ENCODE peak calls at places on chromosomes 7 and 10, in ten cellular contexts. B is GDM1, K is WTC11, D is cerebellar nuclear complex, J is T-helper 1 cell, X is kidney glomerular epithelial cell, O is Right ventricle myocardium superior, A is NCI-H1105, V is retinal pigment epithelial cell, E is uterus. I is an unnamed sample.

GRCh38 chr10:13788701-13789447 is 202.1 kb downstream of the PRPF18 start:
- DNase-seq in B (no peak), K (no peak), D (peak), J (no peak), X (peak), O (peak), A (no peak), V (no peak), E (peak), I (no peak)

GRCh38 chr10:95394161-95394880 is 103.5 kb upstream of the PDLIM1 start:
- DNase-seq in B (no peak), K (no peak), D (no peak), J (no peak), X (peak), O (no peak), A (no peak), V (no peak), E (no peak), I (no peak)

GRCh38 chr10:36888925-36889573 is 236.3 kb upstream of the ANKRD30A start:
- DNase-seq in B (peak), K (peak), D (no peak), J (no peak), X (peak), O (no peak), A (no peak), V (no peak), E (no peak), I (peak)

GRCh38 chr7:47453093-47454056 is 128.5 kb downstream of the TNS3 start:
- DNase-seq in B (no peak), K (no peak), D (no peak), J (no peak), X (peak), O (peak), A (no peak), V (peak), E (peak), I (peak)

GRCh38 chr10:13815766-13816165 is 229.0 kb downstream of the PRPF18 start:
- DNase-seq in B (no peak), K (no peak), D (no peak), J (no peak), X (peak), O (no peak), A (no peak), V (no peak), E (no peak), I (no peak)

GRCh38 chr10:79379512-79380124 is 32.3 kb downstream of the PPIF start:
- DNase-seq in B (no peak), K (no peak), D (no peak), J (no peak), X (no peak), O (peak), A (no peak), V (no peak), E (peak), I (no peak)

GRCh38 chr7:151857412-151857811 is 19.5 kb downstream of the PRKAG2 start:
- DNase-seq in B (no peak), K (no peak), D (no peak), J (no peak), X (no peak), O (peak), A (no peak), V (no peak), E (no peak), I (no peak)

GRCh38 chr10:100129424-100129823 is 47.8 kb upstream of the CPN1 start:
- DNase-seq in B (no peak), K (no peak), D (no peak), J (no peak), X (no peak), O (peak), A (no peak), V (no peak), E (peak), I (no peak)

GRCh38 chr10:91284486-91285090 is 64.1 kb downstream of the PCGF5 start:
- DNase-seq in B (no peak), K (no peak), D (no peak), J (no peak), X (no peak), O (no peak), A (no peak), V (no peak), E (no peak), I (no peak)

GRCh38 chr7:132817844-132818427 is 241.7 kb upstream of the PLXNA4 start:
- DNase-seq in B (no peak), K (no peak), D (no peak), J (no peak), X (no peak), O (no peak), A (no peak), V (peak), E (no peak), I (no peak)

GRCh38 chr10:93993782-93994668 is at the start of gene PLCE1:
- DNase-seq in B (no peak), K (peak), D (no peak), J (no peak), X (peak), O (peak), A (peak), V (no peak), E (peak), I (peak)

GRCh38 chr7:2004841-2005351 is 227.8 kb downstream of the MAD1L1 start:
- DNase-seq in B (no peak), K (peak), D (no peak), J (no peak), X (no peak), O (peak), A (no peak), V (no peak), E (peak), I (no peak)

GRCh38 chr10:115082521-115082920 is 10.6 kb upstream of the ATRNL1 start:
- DNase-seq in B (no peak), K (no peak), D (no peak), J (no peak), X (peak), O (no peak), A (no peak), V (no peak), E (no peak), I (no peak)

GRCh38 chr7:90472805-90473540 is 3.5 kb downstream of the PTTG1IP2 start:
- DNase-seq in B (no peak), K (no peak), D (no peak), J (no peak), X (no peak), O (no peak), A (no peak), V (no peak), E (no peak), I (no peak)

GRCh38 chr10:51035344-51035743 is 38.9 kb upstream of the PRKG1 start:
- DNase-seq in B (no peak), K (peak), D (no peak), J (no peak), X (no peak), O (no peak), A (no peak), V (no peak), E (no peak), I (no peak)

GRCh38 chr10:21402606-21403083 is 122.8 kb downstream of the SKIDA1 start:
- DNase-seq in B (no peak), K (no peak), D (no peak), J (no peak), X (peak), O (no peak), A (no peak), V (peak), E (no peak), I (no peak)

GRCh38 chr7:44145419-44145968 is 4.4 kb upstream of the MYL7 start:
- DNase-seq in B (no peak), K (peak), D (no peak), J (peak), X (no peak), O (no peak), A (no peak), V (no peak), E (peak), I (no peak)

GRCh38 chr10:112953075-112953501 is 3.0 kb downstream of the TCF7L2 start:
- DNase-seq in B (no peak), K (peak), D (no peak), J (no peak), X (peak), O (peak), A (no peak), V (no peak), E (peak), I (no peak)

GRCh38 chr7:68058014-68058413 is 1061.4 kb downstream of the TYW1 start:
- DNase-seq in B (no peak), K (no peak), D (no peak), J (no peak), X (no peak), O (no peak), A (peak), V (no peak), E (no peak), I (no peak)

GRCh38 chr10:96496281-96496925 is 17.3 kb downstream of the TLL2 start:
- DNase-seq in B (no peak), K (peak), D (no peak), J (no peak), X (no peak), O (no peak), A (no peak), V (no peak), E (no peak), I (no peak)

GRCh38 chr10:44650576-44651394 is 260.4 kb upstream of the TMEM72 start:
- DNase-seq in B (no peak), K (no peak), D (no peak), J (no peak), X (no peak), O (peak), A (no peak), V (peak), E (peak), I (no peak)

GRCh38 chr10:114541081-114541833 is 116.8 kb downstream of the ABLIM1 start:
- DNase-seq in B (no peak), K (no peak), D (no peak), J (peak), X (no peak), O (peak), A (no peak), V (peak), E (peak), I (no peak)

GRCh38 chr7:10076661-10077300 is 896.9 kb upstream of the PHF14 start:
- DNase-seq in B (no peak), K (no peak), D (no peak), J (no peak), X (no peak), O (no peak), A (no peak), V (no peak), E (no peak), I (no peak)

GRCh38 chr7:140619101-140619615 is 21.5 kb downstream of the DENND2A start:
- DNase-seq in B (no peak), K (no peak), D (no peak), J (no peak), X (no peak), O (no peak), A (no peak), V (no peak), E (no peak), I (no peak)

GRCh38 chr10:112382539-112383235 is 8.8 kb downstream of the ACSL5 start:
- DNase-seq in B (no peak), K (no peak), D (no peak), J (no peak), X (no peak), O (no peak), A (no peak), V (no peak), E (no peak), I (no peak)

GRCh38 chr7:88226886-88227516 is 7.2 kb upstream of the SRI start:
- DNase-seq in B (no peak), K (no peak), D (no peak), J (no peak), X (peak), O (no peak), A (no peak), V (peak), E (no peak), I (no peak)

GRCh38 chr10:72611783-72612182 is 14.1 kb downstream of the MICU1 start:
- DNase-seq in B (no peak), K (no peak), D (no peak), J (no peak), X (no peak), O (no peak), A (peak), V (no peak), E (no peak), I (no peak)

GRCh38 chr10:131212763-131213325 is 98.7 kb downstream of the TCERG1L start:
- DNase-seq in B (no peak), K (no peak), D (no peak), J (no peak), X (no peak), O (no peak), A (no peak), V (no peak), E (no peak), I (no peak)

GRCh38 chr7:156547884-156548561 is 92.6 kb upstream of the RNF32 start:
- DNase-seq in B (no peak), K (no peak), D (no peak), J (no peak), X (no peak), O (no peak), A (no peak), V (no peak), E (no peak), I (no peak)

GRCh38 chr10:110067960-110068770 is 60.4 kb downstream of the ADD3 start:
- DNase-seq in B (peak), K (no peak), D (no peak), J (peak), X (no peak), O (peak), A (no peak), V (no peak), E (no peak), I (no peak)

GRCh38 chr10:50641636-50642035 is 17.9 kb upstream of the SGMS1 start:
- DNase-seq in B (no peak), K (no peak), D (no peak), J (no peak), X (no peak), O (no peak), A (no peak), V (no peak), E (no peak), I (no peak)

I was measured in COR-L47.